ENCODE peak calls at places on chromosomes 2 and 18, in four cellular contexts. G is T-helper 1 cell, H is transverse colon, L is HFFc6. Z is an unnamed sample.

GRCh38 chr18:74613390-74613789 is 15.7 kb downstream of the ZNF407 start:
- DNase-seq in G (no peak), H (no peak), L (no peak), Z (no peak)

GRCh38 chr2:127606594-127607398 is 39.2 kb upstream of the GPR17 start:
- DNase-seq in G (no peak), H (no peak), L (no peak), Z (no peak)

GRCh38 chr18:76619342-76620315 is 124.6 kb upstream of the ZNF516 start:
- DNase-seq in G (no peak), H (peak; percentile 27), L (no peak), Z (no peak)

GRCh38 chr2:236180831-236181453 is 12.8 kb upstream of the GBX2 start:
- DNase-seq in G (peak; percentile 29), H (peak; percentile 56), L (peak; percentile 45), Z (no peak)

GRCh38 chr2:207328944-207329386 is 163.2 kb upstream of the KLF7 start:
- DNase-seq in G (no peak), H (no peak), L (no peak), Z (no peak)

GRCh38 chr2:110768591-110768990 is 36.2 kb downstream of the ACOXL start:
- DNase-seq in G (no peak), H (no peak), L (no peak), Z (no peak)

GRCh38 chr2:143452817-143453462 is 323.7 kb downstream of the ARHGAP15 start:
- DNase-seq in G (peak; percentile 8), H (no peak), L (no peak), Z (peak; percentile 72)

GRCh38 chr2:9650119-9650821 is 19.5 kb upstream of the YWHAQ start:
- DNase-seq in G (no peak), H (no peak), L (no peak), Z (no peak)

GRCh38 chr2:207122914-207123744 is 42.6 kb downstream of the KLF7 start:
- DNase-seq in G (no peak), H (no peak), L (no peak), Z (no peak)

GRCh38 chr2:235268535-235268934 is 225.3 kb upstream of the AGAP1 start:
- DNase-seq in G (no peak), H (no peak), L (peak; percentile 12), Z (no peak)

GRCh38 chr2:30615926-30616325 is 168.9 kb downstream of the LCLAT1 start:
- DNase-seq in G (no peak), H (no peak), L (no peak), Z (no peak)

GRCh38 chr18:69664399-69664798 is 263.7 kb downstream of the DOK6 start:
- DNase-seq in G (no peak), H (no peak), L (no peak), Z (no peak)

GRCh38 chr2:29238497-29238896 is 123.3 kb downstream of the CLIP4 start:
- DNase-seq in G (no peak), H (no peak), L (peak; percentile 33), Z (no peak)

GRCh38 chr2:39741871-39742270 is 37.2 kb downstream of the THUMPD2 start:
- DNase-seq in G (no peak), H (no peak), L (no peak), Z (no peak)

GRCh38 chr18:35949903-35950627 is 22.4 kb upstream of the RMP24 start:
- DNase-seq in G (peak; percentile 47), H (peak; percentile 42), L (peak; percentile 37), Z (peak; percentile 28)

GRCh38 chr2:172813314-172813888 is 77.8 kb downstream of the RAPGEF4 start:
- DNase-seq in G (no peak), H (no peak), L (no peak), Z (no peak)